ENCODE peak calls at places on chromosomes 2 and 18, in six cellular contexts. U, J, M, S, Z and H are unnamed samples.

GRCh38 chr18:28715206-28715605 is 538.3 kb upstream of the CDH2 start:
- DNase-seq in J (no peak), U (no peak), Z (no peak), S (no peak), M (no peak), H (no peak)

GRCh38 chr2:177598321-177598922 is 205.8 kb downstream of the AGPS start:
- DNase-seq in U (no peak), S (no peak), M (peak), J (no peak), Z (no peak), H (no peak)

GRCh38 chr2:187187521-187187920 is 260.5 kb downstream of the CALCRL start:
- DNase-seq in J (no peak), S (no peak), U (no peak), Z (no peak), M (peak), H (no peak)

GRCh38 chr2:241842620-241843211 is 16.0 kb downstream of the PDCD1 start:
- DNase-seq in Z (peak), J (no peak), M (peak), S (no peak), U (no peak), H (no peak)

GRCh38 chr2:144438722-144439508 is 81.0 kb downstream of the ZEB2 start:
- DNase-seq in S (no peak), U (no peak), M (no peak), J (no peak), Z (no peak), H (no peak)

GRCh38 chr2:86484385-86484784 is 43.2 kb downstream of the KDM3A start:
- DNase-seq in U (no peak), Z (no peak), M (no peak), S (no peak), J (no peak), H (no peak)

GRCh38 chr18:78768655-78769501 is 210.7 kb upstream of the SALL3 start:
- DNase-seq in J (no peak), U (no peak), S (no peak), M (no peak), Z (no peak), H (peak)

GRCh38 chr2:196101325-196101981 is 32.8 kb upstream of the DNAH7 start:
- DNase-seq in M (no peak), U (no peak), Z (no peak), J (no peak), S (no peak), H (no peak)

GRCh38 chr18:23377669-23378469 is 75.2 kb upstream of the RIOK3 start:
- DNase-seq in Z (no peak), U (no peak), S (peak), M (peak), J (peak), H (no peak)

GRCh38 chr2:121335294-121336290 is 50.6 kb upstream of the TFCP2L1 start:
- DNase-seq in M (peak), J (no peak), S (no peak), U (no peak), Z (no peak), H (no peak)

GRCh38 chr2:45684756-45685155 is 33.3 kb downstream of the PRKCE start:
- DNase-seq in Z (no peak), U (no peak), J (no peak), S (no peak), M (no peak), H (no peak)

GRCh38 chr2:12169721-12170120 is 423.3 kb downstream of the LPIN1 start:
- DNase-seq in M (peak), J (peak), S (no peak), Z (no peak), U (no peak), H (no peak)

GRCh38 chr2:226011716-226012115 is 612.2 kb downstream of the NYAP2 start:
- DNase-seq in M (no peak), U (no peak), S (no peak), J (no peak), Z (no peak), H (no peak)